ENCODE peak calls at places on chromosome X, in eight cellular contexts. G is brain microvascular endothelial cell, T is foreskin fibroblast, U is psoas muscle, B is hepatocyte, M is body of pancreas, V is cardiac fibroblast, H is AG04450. J is an unnamed sample.

GRCh38 chrX:139538907-139539593 is 8.5 kb downstream of the F9 start:
- DNase-seq in G (no peak), T (no peak), U (no peak), B (no peak), M (no peak), V (no peak), H (no peak), J (no peak)

GRCh38 chrX:17359500-17359899 is 15.5 kb upstream of the NHS start:
- DNase-seq in G (no peak), T (no peak), U (no peak), B (no peak), M (no peak), V (no peak), H (no peak), J (no peak)

GRCh38 chrX:23908219-23909003 is 605 bp downstream of the CXorf58 start:
- DNase-seq in G (no peak), T (no peak), U (no peak), B (peak), M (peak), V (no peak), H (no peak), J (no peak)

GRCh38 chrX:120768681-120769080 is 107.0 kb downstream of the CT47B1 start:
- DNase-seq in G (peak), T (peak), U (no peak), B (no peak), M (no peak), V (peak), H (no peak), J (no peak)

GRCh38 chrX:110600745-110601310 is 194.8 kb downstream of the CHRDL1 start:
- DNase-seq in G (no peak), T (peak), U (no peak), B (no peak), M (no peak), V (no peak), H (no peak), J (no peak)

GRCh38 chrX:133869270-133869669 is 116.1 kb downstream of the GPC3 start:
- DNase-seq in G (no peak), T (no peak), U (no peak), B (no peak), M (no peak), V (no peak), H (no peak), J (no peak)

GRCh38 chrX:129798456-129798855 is 18.7 kb downstream of the SASH3 start:
- DNase-seq in G (no peak), T (no peak), U (no peak), B (no peak), M (no peak), V (no peak), H (no peak), J (no peak)

GRCh38 chrX:57453901-57454300 is 137.9 kb upstream of the ZXDB start:
- DNase-seq in G (no peak), T (no peak), U (no peak), B (no peak), M (peak), V (peak), H (no peak), J (peak)

GRCh38 chrX:140526138-140526537 is 21.3 kb upstream of the SOX3 start:
- DNase-seq in G (no peak), T (no peak), U (no peak), B (no peak), M (no peak), V (no peak), H (no peak), J (no peak)

GRCh38 chrX:48754124-48754667 is 7.4 kb upstream of the GLOD5 start:
- DNase-seq in G (no peak), T (no peak), U (no peak), B (no peak), M (no peak), V (no peak), H (no peak), J (no peak)

GRCh38 chrX:33211356-33212254 is at the start of gene DMD:
- DNase-seq in G (peak), T (peak), U (peak), B (peak), M (peak), V (peak), H (peak), J (no peak)

GRCh38 chrX:132146456-132146855 is 18.6 kb upstream of the FRMD7 start:
- DNase-seq in G (no peak), T (no peak), U (no peak), B (no peak), M (no peak), V (no peak), H (no peak), J (no peak)

GRCh38 chrX:154096140-154097002 is 1.1 kb downstream of the MECP2 start:
- DNase-seq in G (no peak), T (no peak), U (peak), B (peak), M (peak), V (no peak), H (no peak), J (no peak)

GRCh38 chrX:30690330-30690729 is 37.1 kb downstream of the GK start:
- DNase-seq in G (no peak), T (peak), U (no peak), B (no peak), M (no peak), V (peak), H (no peak), J (no peak)

GRCh38 chrX:112865464-112866025 is 24.9 kb upstream of the AMOT start:
- DNase-seq in G (no peak), T (no peak), U (no peak), B (no peak), M (no peak), V (no peak), H (no peak), J (peak)

GRCh38 chrX:149825424-149825823 is 43.7 kb downstream of the MAGEA9 start:
- DNase-seq in G (peak), T (no peak), U (no peak), B (no peak), M (peak), V (peak), H (no peak), J (no peak)

GRCh38 chrX:8374041-8374825 is 90.4 kb upstream of the VCX3B start:
- DNase-seq in G (no peak), T (no peak), U (no peak), B (no peak), M (no peak), V (no peak), H (no peak), J (no peak)

GRCh38 chrX:23380581-23380980 is 45.9 kb downstream of the PTCHD1 start:
- DNase-seq in G (no peak), T (no peak), U (no peak), B (no peak), M (no peak), V (no peak), H (no peak), J (no peak)

GRCh38 chrX:140022482-140022881 is 57.2 kb upstream of the CXorf66 start:
- DNase-seq in G (no peak), T (no peak), U (no peak), B (no peak), M (no peak), V (no peak), H (no peak), J (no peak)

GRCh38 chrX:74160358-74160757 is 143.6 kb upstream of the ZCCHC13 start:
- DNase-seq in G (no peak), T (no peak), U (no peak), B (no peak), M (no peak), V (no peak), H (no peak), J (no peak)

GRCh38 chrX:12315526-12315925 is 177.3 kb downstream of the FRMPD4 start:
- DNase-seq in G (no peak), T (no peak), U (no peak), B (no peak), M (no peak), V (peak), H (no peak), J (no peak)

GRCh38 chrX:130295519-130296314 is 27.0 kb upstream of the ZNF280C start:
- DNase-seq in G (no peak), T (peak), U (no peak), B (no peak), M (no peak), V (no peak), H (no peak), J (no peak)

GRCh38 chrX:101736651-101737050 is 77.0 kb upstream of the ARMCX2 start:
- DNase-seq in G (no peak), T (no peak), U (no peak), B (no peak), M (no peak), V (no peak), H (no peak), J (no peak)

GRCh38 chrX:50643525-50644137 is 170.4 kb downstream of the SHROOM4 start:
- DNase-seq in G (no peak), T (no peak), U (no peak), B (no peak), M (no peak), V (peak), H (no peak), J (no peak)

GRCh38 chrX:34332336-34332735 is 200.2 kb upstream of the FAM47A start:
- DNase-seq in G (peak), T (no peak), U (no peak), B (no peak), M (no peak), V (peak), H (no peak), J (no peak)

GRCh38 chrX:85611926-85612325 is 232.5 kb upstream of the POF1B start:
- DNase-seq in G (no peak), T (no peak), U (no peak), B (no peak), M (no peak), V (peak), H (no peak), J (no peak)

GRCh38 chrX:46670316-46670715 is 88.6 kb downstream of the SLC9A7 start:
- DNase-seq in G (no peak), T (no peak), U (no peak), B (no peak), M (no peak), V (no peak), H (no peak), J (no peak)
- TF ChIP-seq CTCF in G (no peak), T (no peak), U (no peak), B (no peak), M (no peak), V (no peak), H (no peak), J (no peak)

GRCh38 chrX:54238588-54238987 is 55.5 kb upstream of the FAM120C start:
- DNase-seq in G (no peak), T (no peak), U (no peak), B (no peak), M (no peak), V (no peak), H (no peak), J (no peak)

DNA sequence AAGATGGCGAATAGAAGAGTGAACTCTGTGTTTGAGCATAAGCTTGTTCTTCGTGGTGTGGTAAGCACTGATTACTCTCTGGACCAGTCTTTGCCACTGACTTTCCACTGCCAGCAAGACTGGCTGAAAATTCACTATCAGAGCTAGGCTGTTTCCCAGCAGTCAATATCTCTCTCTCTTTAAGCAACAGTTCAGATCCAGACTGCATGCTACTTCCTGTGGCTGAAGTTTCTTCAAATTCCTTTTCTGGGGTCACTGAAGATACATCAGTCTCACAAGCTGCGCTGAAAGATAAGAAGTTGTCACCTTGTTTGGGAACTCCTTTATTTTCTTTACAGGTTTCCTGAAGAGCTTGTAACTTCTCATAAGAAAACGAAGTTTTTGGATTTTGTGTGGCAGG is 54.0 kb upstream of the FAM120C start:
- DNase-seq in G (no peak), T (no peak), U (no peak), B (no peak), M (no peak), V (no peak), H (no peak), J (no peak)
- H3K4me3 ChIP-seq in G (no peak), T (no peak), U (no peak), B (no peak), M (no peak), V (no peak), H (no peak), J (no peak)

DNA sequence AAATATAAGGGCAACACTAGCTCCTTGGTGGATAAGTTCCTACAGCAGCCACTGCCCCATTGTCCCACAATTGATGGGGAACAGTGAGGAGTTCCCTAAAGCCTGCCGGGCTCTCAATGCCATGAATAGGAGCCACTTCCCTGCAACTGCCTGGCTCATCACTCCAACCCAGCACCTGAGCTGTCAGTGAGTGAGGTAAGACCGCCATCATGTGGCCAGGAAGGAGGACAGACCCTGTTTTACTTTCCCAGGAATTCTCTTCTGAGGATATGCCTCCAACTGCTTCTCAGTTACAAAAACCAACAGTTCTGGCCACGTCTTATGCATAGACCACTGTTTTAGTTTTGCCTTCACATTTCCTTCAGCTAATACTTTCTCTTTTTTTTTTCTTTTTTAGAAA is 45.5 kb downstream of the SRPX start:
- DNase-seq in G (peak), T (no peak), U (no peak), B (peak), M (peak), V (no peak), H (no peak), J (no peak)
- TF ChIP-seq CTCF in G (peak), T (peak), U (no peak), B (peak), M (peak), V (peak), H (peak), J (peak)

DNA sequence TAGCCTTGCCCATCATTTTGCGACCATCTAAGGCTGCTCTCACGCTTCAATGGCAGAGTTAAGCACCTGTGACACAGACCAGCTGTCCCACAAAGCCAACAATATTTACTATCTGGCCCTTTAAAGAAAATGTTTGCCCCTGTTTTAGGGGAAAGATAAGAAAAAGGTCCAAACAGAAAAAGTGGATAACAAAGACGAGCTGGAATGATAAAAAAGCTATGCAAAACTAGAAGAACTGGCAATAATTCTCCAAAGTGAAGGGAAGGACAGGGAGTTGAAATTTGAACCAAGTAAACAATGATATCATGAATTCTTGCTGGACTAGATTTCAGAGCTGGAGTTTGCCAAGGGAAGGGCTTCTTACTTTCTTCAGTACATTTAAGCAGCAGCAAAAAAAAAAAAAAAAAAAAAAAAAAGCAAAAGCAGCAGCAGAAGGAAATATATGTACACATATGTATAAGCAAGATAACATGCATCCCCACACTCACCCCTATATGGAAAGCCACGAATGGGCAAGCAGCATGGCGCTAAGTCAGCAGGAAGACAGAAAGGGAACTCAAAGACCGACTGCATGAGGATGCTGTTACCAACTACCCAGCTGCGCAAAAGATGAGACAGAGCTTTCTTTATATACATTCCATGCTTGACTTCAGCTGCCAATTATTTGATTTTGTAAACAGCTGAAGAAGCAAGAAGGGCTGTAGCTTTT is 12.4 kb downstream of the TRAPPC2 start:
- DNase-seq in G (peak), T (no peak), U (no peak), B (peak), M (no peak), V (peak), H (peak), J (peak)
- H3K4me3 ChIP-seq in G (no peak), T (no peak), U (no peak), B (no peak), M (no peak), V (no peak), H (peak), J (peak)

DNA sequence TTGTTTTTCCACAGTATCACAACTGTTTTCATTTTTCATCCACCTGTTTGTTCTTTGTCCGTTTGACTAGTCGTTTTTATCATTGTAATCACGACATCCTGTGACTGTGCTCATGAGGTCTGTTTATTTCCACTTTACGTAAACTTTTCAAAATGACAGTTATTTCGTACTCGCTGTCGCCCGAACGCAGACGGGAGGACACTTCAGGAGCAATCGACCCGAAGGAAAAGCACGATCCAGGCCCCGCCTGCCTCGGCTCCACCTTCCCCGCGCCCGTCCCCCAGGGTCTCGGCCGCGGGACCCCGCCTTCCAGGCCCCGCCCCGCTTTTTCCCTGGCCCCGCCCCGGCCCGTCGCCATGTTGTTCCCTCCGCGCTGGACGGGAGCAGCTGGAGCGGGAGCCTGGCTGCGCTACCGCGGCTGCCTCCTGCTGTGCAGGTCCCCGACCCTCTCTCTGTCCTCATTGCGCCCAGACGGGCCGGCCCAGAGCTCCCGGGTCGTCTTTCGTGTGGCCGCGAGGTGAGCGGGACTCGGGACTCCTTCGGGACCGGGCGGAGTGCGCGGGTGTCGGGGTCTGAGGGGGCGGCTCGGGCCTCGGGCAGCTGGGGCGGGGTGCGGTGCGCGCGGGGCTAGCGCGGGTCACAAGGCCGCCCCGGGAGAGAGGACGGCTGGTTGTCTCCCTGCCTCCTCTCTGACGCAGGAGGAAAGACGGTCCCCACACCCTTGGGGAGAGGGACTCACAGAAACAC is at the start of gene RAB9A:
- DNase-seq in G (peak), T (peak), U (peak), B (peak), M (peak), V (peak), H (peak), J (peak)
- TF ChIP-seq CTCF in G (no peak), T (no peak), U (no peak), B (no peak), M (no peak), V (no peak), H (peak), J (no peak)

DNA sequence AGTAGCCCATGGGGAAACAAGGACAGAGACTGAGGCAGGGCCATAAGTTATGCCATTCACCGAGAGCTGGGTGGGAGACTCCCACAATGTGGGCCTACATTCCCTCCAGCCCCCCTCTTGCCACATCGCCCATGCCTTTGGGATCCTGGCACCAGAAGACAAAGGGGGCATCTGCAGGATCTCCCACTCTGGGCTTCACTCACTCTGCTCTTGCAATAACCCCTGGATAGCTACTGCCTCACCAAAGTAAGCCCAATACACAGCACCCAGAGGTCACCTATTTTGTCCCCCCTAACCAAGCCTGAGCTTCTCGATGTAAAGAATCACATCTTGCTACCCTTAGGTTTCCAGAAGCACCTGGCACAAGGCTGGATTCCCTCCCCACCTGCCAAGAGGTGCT is 741 bp upstream of the RTL5 start:
- DNase-seq in G (no peak), T (no peak), U (no peak), B (no peak), M (no peak), V (no peak), H (no peak), J (no peak)
- H3K4me3 ChIP-seq in G (peak), T (peak), U (peak), B (no peak), M (no peak), V (no peak), H (peak), J (peak)

DNA sequence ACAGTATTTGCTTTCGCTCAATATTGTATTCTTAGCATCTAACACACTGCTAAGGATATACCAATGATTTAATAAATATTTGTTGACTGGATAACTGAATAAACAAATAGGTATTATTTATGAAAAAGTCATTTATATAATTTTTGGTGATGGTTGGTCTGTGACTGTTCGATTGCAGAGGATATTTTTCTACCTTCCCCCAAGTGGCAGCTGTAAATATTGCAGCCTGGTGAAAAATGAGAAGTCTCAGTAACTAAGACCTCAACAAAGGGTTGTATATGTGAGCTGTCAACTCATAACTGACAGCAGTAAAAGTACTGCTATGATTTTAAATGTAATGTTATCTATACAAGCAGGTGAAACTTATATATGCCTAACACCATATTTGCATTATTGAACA is 36.0 kb downstream of the HTR2C start:
- DNase-seq in G (no peak), T (no peak), U (no peak), B (peak), M (no peak), V (peak), H (no peak), J (no peak)
- TF ChIP-seq CTCF in G (peak), T (peak), U (peak), B (peak), M (no peak), V (peak), H (peak), J (no peak)

GRCh38 chrX:38988301-38988700 is 187.0 kb downstream of the MID1IP1 start:
- DNase-seq in G (no peak), T (no peak), U (no peak), B (no peak), M (no peak), V (no peak), H (no peak), J (no peak)
- H3K4me3 ChIP-seq in G (no peak), T (no peak), U (no peak), B (no peak), M (no peak), V (no peak), H (no peak), J (no peak)

DNA sequence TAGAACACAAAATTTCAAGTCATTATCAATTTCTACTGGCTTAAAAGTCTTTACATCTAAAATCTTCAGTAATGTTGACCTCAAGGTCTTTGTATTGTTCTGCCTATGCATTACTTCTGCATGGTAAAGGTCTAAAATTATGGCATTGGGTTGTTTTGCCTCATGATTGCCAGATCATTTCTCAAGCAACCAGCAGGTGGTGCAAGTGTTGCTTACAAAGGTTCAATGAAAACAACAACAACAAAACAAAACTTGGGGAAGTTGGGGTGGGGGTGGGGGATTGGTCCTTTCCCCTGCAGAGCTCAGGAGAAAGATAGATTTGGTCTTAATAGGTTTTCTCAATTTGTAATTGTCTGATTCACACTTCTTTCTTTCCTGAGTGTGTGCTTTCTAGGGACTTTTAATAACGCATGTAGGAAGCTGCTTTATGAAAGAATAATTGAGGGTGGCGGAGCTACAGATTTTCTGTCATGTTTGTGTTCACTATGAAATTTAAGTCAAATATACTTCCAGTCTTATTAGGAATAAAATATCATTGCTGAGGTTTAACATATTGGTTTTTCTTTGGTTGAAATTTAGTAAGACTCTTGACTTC is 145.1 kb downstream of the COL4A5 start:
- DNase-seq in G (no peak), T (no peak), U (no peak), B (peak), M (peak), V (peak), H (no peak), J (no peak)
- TF ChIP-seq CTCF in G (peak), T (peak), U (peak), B (peak), M (no peak), V (peak), H (peak), J (peak)

J was measured in LNCaP clone FGC.